ENCODE peak calls at places on chromosomes 4 and X, in four cellular contexts. One of them, this sample, is unnamed.

GRCh38 chrX:16993791-16994318 is 47.4 kb downstream of the REPS2 start:
- DNase-seq in IMR-90: no peak
- DNase-seq in GM13976: no peak
- DNase-seq in A549: peak
- DNase-seq in this sample: no peak

GRCh38 chr4:122803788-122804208 is 22.8 kb upstream of the FGF2 start:
- DNase-seq in IMR-90: no peak
- DNase-seq in GM13976: no peak
- DNase-seq in A549: no peak
- DNase-seq in this sample: no peak

GRCh38 chrX:45803383-45803921 is 602.8 kb upstream of the DIPK2B start:
- DNase-seq in IMR-90: peak
- DNase-seq in GM13976: no peak
- DNase-seq in A549: peak
- DNase-seq in this sample: no peak

GRCh38 chr4:78426972-78427371 is 124.6 kb upstream of the ANXA3 start:
- DNase-seq in IMR-90: no peak
- DNase-seq in GM13976: no peak
- DNase-seq in A549: peak
- DNase-seq in this sample: no peak

GRCh38 chr4:83025563-83025962 is 9.4 kb upstream of the COPS4 start:
- DNase-seq in IMR-90: no peak
- DNase-seq in GM13976: no peak
- DNase-seq in A549: no peak
- DNase-seq in this sample: no peak

GRCh38 chr4:24689212-24689611 is 104.9 kb upstream of the DHX15 start:
- DNase-seq in IMR-90: no peak
- DNase-seq in GM13976: no peak
- DNase-seq in A549: no peak
- DNase-seq in this sample: no peak

GRCh38 chr4:114867291-114867690 is 246.1 kb downstream of the NDST4 start:
- DNase-seq in IMR-90: no peak
- DNase-seq in GM13976: no peak
- DNase-seq in A549: no peak
- DNase-seq in this sample: no peak

GRCh38 chr4:39319678-39320077 is 46.5 kb downstream of the RFC1 start:
- DNase-seq in IMR-90: peak
- DNase-seq in GM13976: no peak
- DNase-seq in A549: peak
- DNase-seq in this sample: no peak

GRCh38 chr4:6534618-6535328 is 40.2 kb upstream of the MAN2B2 start:
- DNase-seq in IMR-90: no peak
- DNase-seq in GM13976: no peak
- DNase-seq in A549: no peak
- DNase-seq in this sample: no peak

GRCh38 chrX:154036513-154036912 is 16.8 kb upstream of the IRAK1 start:
- DNase-seq in IMR-90: no peak
- DNase-seq in GM13976: no peak
- DNase-seq in A549: no peak
- DNase-seq in this sample: no peak

GRCh38 chr4:152479428-152480026 is 56.4 kb downstream of the FBXW7 start:
- DNase-seq in IMR-90: peak
- DNase-seq in GM13976: no peak
- DNase-seq in A549: no peak
- DNase-seq in this sample: no peak

GRCh38 chrX:68894513-68895338 is 65.9 kb downstream of the EFNB1 start:
- DNase-seq in IMR-90: peak
- DNase-seq in GM13976: no peak
- DNase-seq in A549: no peak
- DNase-seq in this sample: no peak

GRCh38 chr4:152605641-152606304 is 69.9 kb upstream of the FBXW7 start:
- DNase-seq in IMR-90: peak
- DNase-seq in GM13976: no peak
- DNase-seq in A549: no peak
- DNase-seq in this sample: no peak

GRCh38 chrX:18041656-18042055 is 179.0 kb downstream of the BEND2 start:
- DNase-seq in IMR-90: no peak
- DNase-seq in GM13976: no peak
- DNase-seq in A549: no peak
- DNase-seq in this sample: no peak

GRCh38 chrX:119063428-119063827 is 9.4 kb upstream of the CT47C1 start:
- DNase-seq in IMR-90: no peak
- DNase-seq in GM13976: no peak
- DNase-seq in A549: no peak
- DNase-seq in this sample: no peak

GRCh38 chrX:40150503-40150902 is 52.7 kb upstream of the BCOR start:
- DNase-seq in IMR-90: no peak
- DNase-seq in GM13976: no peak
- DNase-seq in A549: no peak
- DNase-seq in this sample: no peak

GRCh38 chrX:124386401-124386800 is 40.0 kb downstream of the SH2D1A start:
- DNase-seq in IMR-90: no peak
- DNase-seq in GM13976: no peak
- DNase-seq in A549: no peak
- DNase-seq in this sample: no peak

GRCh38 chr4:73620115-73620792 is at the start of gene RASSF6:
- DNase-seq in IMR-90: no peak
- DNase-seq in GM13976: peak
- DNase-seq in A549: peak
- DNase-seq in this sample: no peak

GRCh38 chr4:73614468-73614867 is 5.8 kb downstream of the RASSF6 start:
- DNase-seq in IMR-90: no peak
- DNase-seq in GM13976: no peak
- DNase-seq in A549: no peak
- DNase-seq in this sample: no peak

GRCh38 chr4:73615613-73616012 is 4.6 kb downstream of the RASSF6 start:
- DNase-seq in IMR-90: no peak
- DNase-seq in GM13976: no peak
- DNase-seq in A549: no peak
- DNase-seq in this sample: no peak

GRCh38 chr4:73619351-73619750 is 885 bp downstream of the RASSF6 start:
- DNase-seq in IMR-90: no peak
- DNase-seq in GM13976: no peak
- DNase-seq in A549: no peak
- DNase-seq in this sample: no peak

DNA sequence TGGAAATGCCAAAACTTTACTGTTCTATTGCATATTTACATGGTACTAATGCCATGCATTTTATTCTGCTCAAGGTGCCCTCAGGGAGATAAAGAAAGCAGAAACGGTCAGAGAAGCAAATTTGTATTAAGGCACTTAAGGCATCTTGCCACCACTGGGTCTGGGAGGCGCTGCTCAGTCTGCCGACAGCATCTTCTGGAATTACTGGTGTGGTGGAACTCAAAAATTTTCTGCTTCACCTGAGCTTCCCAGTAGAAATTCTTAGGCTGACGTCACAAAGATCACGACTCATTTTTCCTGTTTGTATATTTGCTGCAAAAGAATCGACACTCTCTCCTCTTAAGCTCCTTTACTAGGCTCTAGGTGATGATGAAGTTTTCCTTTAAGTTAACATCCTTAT is 3.0 kb downstream of the RASSF6 start:
- DNase-seq in IMR-90: no peak
- DNase-seq in GM13976: no peak
- DNase-seq in A549: no peak
- DNase-seq in this sample: no peak
- TF ChIP-seq CTCF in IMR-90: no peak
- TF ChIP-seq CTCF in GM13976: no peak
- TF ChIP-seq CTCF in A549: no peak
- TF ChIP-seq CTCF in this sample: no peak

GRCh38 chr4:159946983-159947645 is 844.2 kb downstream of the RAPGEF2 start:
- DNase-seq in IMR-90: peak
- DNase-seq in GM13976: peak
- DNase-seq in A549: peak
- DNase-seq in this sample: no peak
- TF ChIP-seq CTCF in IMR-90: peak
- TF ChIP-seq CTCF in GM13976: peak
- TF ChIP-seq CTCF in A549: peak
- TF ChIP-seq CTCF in this sample: peak

GRCh38 chr4:32117696-32118095 is 1397.5 kb downstream of the PCDH7 start:
- DNase-seq in IMR-90: no peak
- DNase-seq in GM13976: no peak
- DNase-seq in A549: peak
- DNase-seq in this sample: no peak
- TF ChIP-seq CTCF in IMR-90: no peak
- TF ChIP-seq CTCF in GM13976: no peak
- TF ChIP-seq CTCF in A549: no peak
- TF ChIP-seq CTCF in this sample: peak

DNA sequence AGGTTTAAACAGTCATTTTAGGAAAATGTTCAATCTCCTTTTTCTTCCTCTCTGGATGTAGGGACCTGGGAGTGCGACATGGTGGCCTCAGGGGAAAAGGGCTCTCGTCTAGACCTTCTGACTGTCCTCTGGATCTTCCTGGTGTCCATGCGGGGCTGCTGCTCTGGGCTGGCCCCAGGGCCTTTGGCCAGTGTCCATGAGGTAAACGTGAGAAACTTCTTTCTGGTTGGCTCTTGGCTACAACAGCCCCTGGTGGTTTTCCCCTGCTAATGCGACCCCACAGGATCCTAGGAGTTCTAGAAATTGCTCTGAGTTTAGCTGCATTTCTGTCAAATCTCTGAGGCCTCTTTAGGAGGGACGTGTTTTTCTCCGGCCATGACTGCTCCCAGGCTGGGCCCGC is 85.7 kb downstream of the MFAP3L start:
- DNase-seq in IMR-90: no peak
- DNase-seq in GM13976: no peak
- DNase-seq in A549: no peak
- DNase-seq in this sample: no peak
- TF ChIP-seq CTCF in IMR-90: no peak
- TF ChIP-seq CTCF in GM13976: no peak
- TF ChIP-seq CTCF in A549: no peak
- TF ChIP-seq CTCF in this sample: peak

GRCh38 chrX:19545651-19546050 is 30.3 kb upstream of the MAP3K15 start:
- DNase-seq in IMR-90: peak
- DNase-seq in GM13976: no peak
- DNase-seq in A549: no peak
- DNase-seq in this sample: no peak

GRCh38 chrX:19552793-19553192 is 37.5 kb upstream of the MAP3K15 start:
- DNase-seq in IMR-90: no peak
- DNase-seq in GM13976: no peak
- DNase-seq in A549: no peak
- DNase-seq in this sample: no peak

GRCh38 chrX:19549838-19550237 is 34.5 kb upstream of the MAP3K15 start:
- DNase-seq in IMR-90: no peak
- DNase-seq in GM13976: no peak
- DNase-seq in A549: no peak
- DNase-seq in this sample: no peak

GRCh38 chrX:19548279-19548678 is 33.0 kb upstream of the MAP3K15 start:
- DNase-seq in IMR-90: no peak
- DNase-seq in GM13976: no peak
- DNase-seq in A549: no peak
- DNase-seq in this sample: no peak

DNA sequence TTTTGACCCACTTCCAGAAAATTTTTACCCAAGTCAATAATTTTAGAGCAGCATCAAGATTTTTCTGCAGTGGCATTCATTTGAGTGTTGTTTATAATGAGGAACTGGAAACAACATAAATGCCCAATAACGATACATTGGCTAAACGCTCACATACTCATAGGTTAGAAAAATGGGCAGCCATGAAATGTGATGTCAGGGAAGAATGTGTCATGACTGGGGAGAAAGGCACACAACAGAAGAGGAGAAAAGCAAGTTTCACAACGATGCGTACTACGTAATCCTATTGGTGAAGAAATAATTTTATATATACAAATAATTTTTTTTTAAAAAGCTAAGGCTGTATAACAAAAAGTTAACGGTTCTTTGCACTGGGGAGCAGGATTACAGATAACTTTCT is 33.6 kb upstream of the MAP3K15 start:
- DNase-seq in IMR-90: no peak
- DNase-seq in GM13976: no peak
- DNase-seq in A549: no peak
- DNase-seq in this sample: no peak
- TF ChIP-seq CTCF in IMR-90: no peak
- TF ChIP-seq CTCF in GM13976: no peak
- TF ChIP-seq CTCF in A549: no peak
- TF ChIP-seq CTCF in this sample: no peak

DNA sequence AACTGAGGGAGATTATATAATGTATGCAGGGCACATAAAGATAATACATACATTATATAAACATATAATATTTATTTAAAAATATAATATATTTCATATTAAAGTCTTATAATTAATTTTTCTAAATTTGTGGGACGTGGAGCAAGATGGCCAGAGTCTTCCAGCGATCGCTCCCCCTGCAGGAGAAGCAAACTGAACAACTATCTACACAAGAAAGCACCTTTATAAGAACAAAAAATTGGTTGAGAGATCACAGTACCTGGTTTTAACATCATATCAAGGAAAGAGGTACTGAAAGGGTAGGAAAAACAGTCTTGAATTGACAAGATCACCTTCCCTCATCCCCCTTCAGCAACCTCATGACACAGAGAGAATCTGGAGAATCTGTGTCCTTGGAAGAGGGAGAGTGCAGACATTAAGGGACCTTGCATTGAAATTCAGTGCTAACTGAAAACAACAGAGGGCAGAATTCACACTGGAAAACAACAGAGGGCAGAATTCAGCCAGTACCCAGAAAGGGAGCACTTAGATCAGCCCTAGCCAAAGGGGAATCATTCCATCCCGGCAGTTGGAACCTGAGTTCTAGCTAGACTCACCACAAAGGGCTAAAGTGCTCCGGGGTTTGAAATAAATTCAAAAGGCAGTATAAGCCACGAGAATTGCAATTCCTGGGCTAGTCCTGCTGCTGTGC is 262.5 kb upstream of the NDST3 start:
- DNase-seq in IMR-90: no peak
- DNase-seq in GM13976: no peak
- DNase-seq in A549: no peak
- DNase-seq in this sample: no peak
- TF ChIP-seq CTCF in IMR-90: no peak
- TF ChIP-seq CTCF in GM13976: no peak
- TF ChIP-seq CTCF in A549: no peak
- TF ChIP-seq CTCF in this sample: no peak

GRCh38 chrX:1323315-1323714 is 13.3 kb upstream of the IL3RA start:
- DNase-seq in IMR-90: no peak
- DNase-seq in GM13976: peak
- DNase-seq in A549: peak
- DNase-seq in this sample: no peak
- TF ChIP-seq CTCF in IMR-90: no peak
- TF ChIP-seq CTCF in GM13976: peak
- TF ChIP-seq CTCF in A549: peak
- TF ChIP-seq CTCF in this sample: peak

DNA sequence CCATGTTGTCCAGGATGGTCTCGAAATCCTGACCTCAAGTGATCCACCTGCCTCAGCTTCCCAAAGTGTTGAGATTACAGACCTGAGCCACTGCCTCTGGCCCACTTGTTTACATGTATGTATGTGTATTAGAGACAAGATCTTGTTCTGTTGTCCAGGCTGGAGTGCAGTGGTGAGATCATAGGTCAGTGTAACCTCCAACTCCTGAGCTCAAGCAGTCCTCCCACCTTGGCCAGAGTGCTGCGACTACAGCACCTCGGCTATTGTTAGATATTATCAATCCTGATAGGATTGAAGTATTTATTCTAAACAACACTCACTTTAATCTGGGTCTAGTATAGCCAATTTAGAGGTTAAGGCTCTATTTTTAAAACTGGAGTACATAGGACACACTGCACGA is 36.0 kb downstream of the PAGE1 start:
- DNase-seq in IMR-90: no peak
- DNase-seq in GM13976: no peak
- DNase-seq in A549: no peak
- DNase-seq in this sample: no peak
- TF ChIP-seq CTCF in IMR-90: no peak
- TF ChIP-seq CTCF in GM13976: no peak
- TF ChIP-seq CTCF in A549: no peak
- TF ChIP-seq CTCF in this sample: no peak